ENCODE peak calls at places on chromosome 6, in four cellular contexts. S is astrocyte of the spinal cord, Y is heart left ventricle, G is mammary epithelial cell. E is an unnamed sample.

GRCh38 chr6:118894425-118895240 is 681 bp downstream of the ASF1A start:
- DNase-seq in S (peak), Y (peak), G (peak), E (peak)

GRCh38 chr6:20340459-20340858 is 61.2 kb upstream of the E2F3 start:
- DNase-seq in S (no peak), Y (no peak), G (no peak), E (no peak)

GRCh38 chr6:8499540-8499939 is 64.2 kb upstream of the SLC35B3 start:
- DNase-seq in S (no peak), Y (no peak), G (peak), E (peak)

GRCh38 chr6:1738682-1739081 is 129.0 kb downstream of the FOXC1 start:
- DNase-seq in S (no peak), Y (no peak), G (no peak), E (no peak)

GRCh38 chr6:147366290-147366689 is 142.2 kb upstream of the SAMD5 start:
- DNase-seq in S (no peak), Y (no peak), G (no peak), E (peak)

GRCh38 chr6:161048636-161049035 is 57.1 kb downstream of the MAP3K4 start:
- DNase-seq in S (peak), Y (no peak), G (no peak), E (peak)

GRCh38 chr6:85867595-85867994 is 224.9 kb upstream of the SYNCRIP start:
- DNase-seq in S (no peak), Y (no peak), G (no peak), E (no peak)

GRCh38 chr6:45438849-45439406 is 61.2 kb upstream of the SUPT3H start:
- DNase-seq in S (peak), Y (no peak), G (peak), E (peak)

GRCh38 chr6:3987576-3987975 is 91.4 kb downstream of the FAM217A start:
- DNase-seq in S (no peak), Y (no peak), G (no peak), E (no peak)

GRCh38 chr6:95243091-95243490 is 334.2 kb upstream of the MANEA start:
- DNase-seq in S (no peak), Y (no peak), G (no peak), E (no peak)

GRCh38 chr6:133918208-133918930 is 29.5 kb downstream of the TCF21 start:
- DNase-seq in S (no peak), Y (no peak), G (no peak), E (no peak)

GRCh38 chr6:57013501-57013900 is 33.0 kb upstream of the KIAA1586 start:
- DNase-seq in S (peak), Y (no peak), G (peak), E (peak)

GRCh38 chr6:157877149-157877548 is 54.1 kb downstream of the SNX9 start:
- DNase-seq in S (no peak), Y (no peak), G (no peak), E (no peak)

GRCh38 chr6:7787137-7787575 is 61.3 kb downstream of the BMP6 start:
- DNase-seq in S (peak), Y (no peak), G (peak), E (peak)

GRCh38 chr6:18742406-18742805 is 355.3 kb downstream of the RNF144B start:
- DNase-seq in S (peak), Y (no peak), G (peak), E (peak)

GRCh38 chr6:119192200-119192599 is 113.7 kb upstream of the FAM184A start:
- DNase-seq in S (no peak), Y (no peak), G (no peak), E (no peak)

GRCh38 chr6:6057442-6058053 is 50.8 kb upstream of the NRN1 start:
- DNase-seq in S (peak), Y (no peak), G (peak), E (peak)

GRCh38 chr6:52328303-52328662 is 33.7 kb upstream of the PAQR8 start:
- DNase-seq in S (no peak), Y (no peak), G (no peak), E (no peak)

GRCh38 chr6:89475106-89475505 is 42.2 kb downstream of the ANKRD6 start:
- DNase-seq in S (no peak), Y (no peak), G (peak), E (peak)

GRCh38 chr6:44349904-44350649 is 7.6 kb downstream of the SPATS1 start:
- DNase-seq in S (no peak), Y (no peak), G (no peak), E (no peak)

GRCh38 chr6:74199146-74199680 is 503.2 kb downstream of the CD109 start:
- DNase-seq in S (no peak), Y (no peak), G (no peak), E (no peak)

GRCh38 chr6:164208371-164208770 is 793.9 kb downstream of the QKI start:
- DNase-seq in S (peak), Y (no peak), G (no peak), E (no peak)

GRCh38 chr6:79989641-79990040 is 14.8 kb upstream of the TTK start:
- DNase-seq in S (no peak), Y (no peak), G (no peak), E (no peak)

GRCh38 chr6:165649701-165650137 is 13.3 kb downstream of the PDE10A start:
- DNase-seq in S (peak), Y (peak), G (no peak), E (peak)

GRCh38 chr6:159978291-159979135 is 9.6 kb downstream of the IGF2R start:
- DNase-seq in S (no peak), Y (no peak), G (no peak), E (no peak)

GRCh38 chr6:27370391-27370790 is 18.2 kb upstream of the ZNF391 start:
- DNase-seq in S (no peak), Y (no peak), G (no peak), E (no peak)

GRCh38 chr6:170091000-170091638 is 199.8 kb downstream of the DLL1 start:
- DNase-seq in S (no peak), Y (peak), G (no peak), E (no peak)

GRCh38 chr6:162343196-162343901 is 384.2 kb downstream of the PRKN start:
- DNase-seq in S (no peak), Y (no peak), G (no peak), E (no peak)

GRCh38 chr6:132333639-132334516 is 67.4 kb downstream of the MOXD1 start:
- DNase-seq in S (peak), Y (peak), G (peak), E (peak)

GRCh38 chr6:83273596-83273995 is 80.4 kb downstream of the RWDD2A start:
- DNase-seq in S (peak), Y (no peak), G (no peak), E (peak)

GRCh38 chr6:33577106-33577535 is 3.0 kb downstream of the BAK1 start:
- DNase-seq in S (no peak), Y (peak), G (peak), E (peak)

GRCh38 chr6:150766201-150766997 is 99.1 kb upstream of the MTHFD1L start:
- DNase-seq in S (peak), Y (no peak), G (no peak), E (no peak)
- H3K4me3 ChIP-seq in S (no peak), Y (no peak), G (no peak), E (no peak)

GRCh38 chr6:34973547-34974248 is 84.6 kb downstream of the ANKS1A start:
- DNase-seq in S (no peak), Y (no peak), G (no peak), E (peak)
- TF ChIP-seq CTCF in S (peak), Y (no peak), G (no peak), E (peak)

GRCh38 chr6:123771126-123771525 is 32.5 kb upstream of the NKAIN2 start:
- DNase-seq in S (no peak), Y (no peak), G (no peak), E (no peak)
- H3K4me3 ChIP-seq in S (no peak), Y (no peak), G (no peak), E (no peak)

GRCh38 chr6:13397359-13398080 is 69.2 kb upstream of the TBC1D7 start:
- DNase-seq in S (no peak), Y (no peak), G (no peak), E (no peak)
- TF ChIP-seq CTCF in S (peak), Y (no peak), G (peak), E (peak)

DNA sequence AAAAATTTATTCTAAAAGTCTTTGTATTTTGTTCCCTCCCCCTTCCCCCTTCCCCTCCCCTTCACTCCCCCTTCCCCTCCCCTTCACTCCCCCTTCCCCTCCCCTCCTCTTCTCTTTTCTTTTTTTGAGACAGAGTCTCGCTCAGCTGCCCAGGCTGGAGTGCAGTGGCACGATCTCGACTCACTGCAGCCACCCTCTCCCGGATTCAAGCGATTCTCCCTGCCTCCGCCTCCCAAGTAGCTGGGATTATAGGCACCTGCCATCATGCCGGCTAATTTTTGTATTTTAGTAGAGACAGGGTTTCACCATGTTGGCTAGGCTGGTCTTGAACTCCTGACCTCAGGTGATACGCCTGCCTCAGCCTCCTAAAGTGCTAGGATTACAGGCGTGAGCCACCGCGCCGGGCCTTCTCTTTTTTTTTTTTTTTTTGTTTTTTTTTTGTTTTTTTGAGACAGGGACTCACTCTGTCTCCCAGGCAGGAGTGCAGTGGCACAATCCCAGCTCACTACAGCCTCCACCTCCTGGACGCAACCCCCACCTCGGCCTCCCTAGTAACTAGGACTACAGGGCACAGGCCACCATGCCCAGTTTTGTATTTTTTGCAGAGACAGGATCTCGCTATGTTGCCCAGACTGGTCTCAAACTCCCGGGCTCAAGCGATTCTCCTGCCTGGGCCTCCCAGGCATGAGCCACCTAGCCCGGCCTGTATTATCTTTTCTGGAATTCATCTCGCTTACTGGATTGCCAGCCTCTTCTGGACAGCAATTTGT is 1.1 kb upstream of the AFG1L start:
- DNase-seq in S (no peak), Y (no peak), G (no peak), E (no peak)
- H3K4me3 ChIP-seq in S (peak), Y (peak), G (peak), E (no peak)

GRCh38 chr6:69311888-69312287 is 484.9 kb downstream of the LMBRD1 start:
- DNase-seq in S (no peak), Y (no peak), G (no peak), E (no peak)
- TF ChIP-seq CTCF in S (no peak), Y (no peak), G (no peak), E (no peak)

GRCh38 chr6:21479140-21479539 is 114.4 kb upstream of the SOX4 start:
- DNase-seq in S (peak), Y (peak), G (no peak), E (peak)
- H3K4me3 ChIP-seq in S (no peak), Y (peak), G (no peak), E (no peak)

GRCh38 chr6:126842769-126843168 is 275.7 kb upstream of the RSPO3 start:
- DNase-seq in S (no peak), Y (no peak), G (no peak), E (no peak)
- TF ChIP-seq CTCF in S (no peak), Y (no peak), G (no peak), E (no peak)

E was measured in cardiac fibroblast.